ENCODE peak calls at places on chromosomes 2 and 18, in ten cellular contexts. J, Z, D, N, V, E, G, L, H and F are unnamed samples.

GRCh38 chr2:10580991-10581390 is 108.8 kb downstream of the NOL10 start:
- DNase-seq in D (no peak), J (no peak), G (no peak), H (no peak), V (no peak), N (no peak), L (no peak), E (no peak), Z (no peak), F (no peak)

GRCh38 chr2:181585732-181586131 is 71.2 kb downstream of the CERKL start:
- DNase-seq in L (no peak), D (no peak), Z (no peak), H (no peak), J (no peak), N (no peak), E (no peak), V (no peak), G (no peak), F (no peak)

GRCh38 chr18:75727479-75727878 is 300.0 kb upstream of the SMIM21 start:
- DNase-seq in J (no peak), N (peak), V (peak), Z (no peak), D (peak), H (peak), G (peak), E (peak), L (no peak), F (peak)

GRCh38 chr18:48027401-48027931 is 97.0 kb upstream of the SMAD2 start:
- DNase-seq in L (no peak), J (no peak), V (no peak), Z (no peak), E (peak), H (no peak), N (no peak), D (no peak), G (no peak), F (no peak)

GRCh38 chr18:59054892-59055291 is 84.8 kb upstream of the SEC11C start:
- DNase-seq in L (no peak), D (no peak), V (no peak), J (no peak), H (no peak), Z (no peak), E (peak), G (no peak), N (no peak), F (no peak)

GRCh38 chr2:17959356-17959755 is 80.9 kb downstream of the KCNS3 start:
- DNase-seq in J (no peak), L (no peak), Z (no peak), D (no peak), N (no peak), G (no peak), H (no peak), E (no peak), V (no peak), F (no peak)

GRCh38 chr2:46683541-46683940 is 204.2 kb downstream of the TMEM247 start:
- DNase-seq in H (no peak), E (no peak), Z (no peak), N (no peak), G (no peak), D (no peak), J (no peak), L (no peak), V (no peak), F (no peak)

GRCh38 chr18:37535968-37536367 is 29.6 kb downstream of the CELF4 start:
- DNase-seq in L (no peak), E (peak), H (no peak), J (no peak), G (no peak), Z (no peak), V (no peak), D (no peak), N (no peak), F (no peak)

GRCh38 chr2:53450885-53451284 is 316.7 kb upstream of the CHAC2 start:
- DNase-seq in J (no peak), N (no peak), E (no peak), G (no peak), D (no peak), H (no peak), L (no peak), Z (no peak), V (no peak), F (no peak)

GRCh38 chr18:80253871-80254492 is 6.7 kb upstream of the PARD6G start:
- DNase-seq in J (no peak), N (peak), Z (no peak), E (no peak), L (peak), V (no peak), D (peak), G (no peak), H (no peak), F (no peak)

GRCh38 chr2:135617501-135618015 is 86.3 kb downstream of the R3HDM1 start:
- DNase-seq in E (no peak), H (no peak), D (no peak), Z (no peak), N (no peak), V (no peak), L (no peak), J (no peak), G (peak), F (no peak)

GRCh38 chr18:76428396-76429261 is 66.4 kb downstream of the ZNF516 start:
- DNase-seq in Z (no peak), L (no peak), D (no peak), J (peak), N (no peak), V (no peak), E (no peak), H (no peak), G (peak), F (peak)

GRCh38 chr2:37698931-37699481 is 27.6 kb upstream of the CDC42EP3 start:
- DNase-seq in G (peak), V (peak), J (no peak), E (no peak), Z (no peak), D (no peak), H (no peak), N (no peak), L (no peak), F (peak)

GRCh38 chr18:2758309-2758708 is 88.5 kb upstream of the EMILIN2 start:
- DNase-seq in N (no peak), H (no peak), J (no peak), G (no peak), Z (no peak), V (no peak), L (no peak), E (no peak), D (no peak), F (no peak)

GRCh38 chr2:172889767-172890430 is 154.3 kb downstream of the RAPGEF4 start:
- DNase-seq in E (no peak), H (no peak), N (no peak), D (no peak), L (no peak), Z (no peak), V (no peak), J (no peak), G (no peak), F (no peak)

GRCh38 chr2:71720283-71720560 is 266.9 kb downstream of the DYSF start:
- DNase-seq in H (no peak), N (no peak), L (no peak), E (no peak), G (peak), J (no peak), Z (no peak), V (no peak), D (no peak), F (no peak)

GRCh38 chr2:127082974-127083373 is 24.0 kb downstream of the BIN1 start:
- DNase-seq in N (no peak), V (no peak), D (no peak), J (no peak), G (no peak), L (no peak), E (peak), Z (no peak), H (no peak), F (peak)

GRCh38 chr2:43408784-43409160 is 182.4 kb upstream of the ZFP36L2 start:
- DNase-seq in J (no peak), V (no peak), N (no peak), D (no peak), Z (no peak), G (no peak), E (no peak), L (no peak), H (no peak), F (no peak)

GRCh38 chr2:61950133-61950560 is 44.7 kb downstream of the COMMD1 start:
- DNase-seq in E (no peak), N (no peak), V (no peak), D (no peak), J (no peak), L (no peak), Z (no peak), G (no peak), H (no peak), F (peak)

GRCh38 chr2:199228887-199229819 is 228.6 kb downstream of the SATB2 start:
- DNase-seq in L (peak), N (no peak), V (peak), E (peak), J (no peak), H (no peak), D (peak), Z (no peak), G (peak), F (peak)

GRCh38 chr2:12982149-12982584 is 265.4 kb downstream of the TRIB2 start:
- DNase-seq in L (no peak), D (no peak), N (no peak), J (no peak), V (no peak), H (no peak), E (peak), G (peak), Z (no peak), F (peak)

GRCh38 chr2:167293172-167293781 is 405.0 kb downstream of the XIRP2 start:
- DNase-seq in D (peak), J (no peak), H (no peak), E (peak), Z (no peak), V (peak), N (no peak), G (peak), L (no peak), F (peak)

GRCh38 chr2:71711470-71711857 is 258.1 kb downstream of the DYSF start:
- DNase-seq in Z (no peak), H (no peak), D (no peak), E (peak), G (peak), L (peak), N (no peak), J (no peak), V (no peak), F (peak)

GRCh38 chr2:8009010-8009597 is 672.8 kb upstream of the ID2 start:
- DNase-seq in Z (no peak), L (no peak), H (no peak), N (no peak), J (no peak), D (no peak), E (peak), V (no peak), G (peak), F (no peak)

GRCh38 chr18:61894751-61895524 is 2.1 kb upstream of the RNF152 start:
- DNase-seq in G (peak), J (peak), V (no peak), E (no peak), H (no peak), Z (no peak), N (no peak), D (no peak), L (no peak), F (no peak)

GRCh38 chr2:217035967-217036366 is 176.1 kb upstream of the TNP1 start:
- DNase-seq in H (no peak), J (peak), V (no peak), N (no peak), G (no peak), E (peak), L (no peak), D (no peak), Z (no peak), F (no peak)

GRCh38 chr2:48883661-48884060 is 128.1 kb upstream of the LHCGR start:
- DNase-seq in N (no peak), H (no peak), Z (no peak), E (no peak), L (no peak), D (no peak), J (no peak), V (no peak), G (peak), F (no peak)

GRCh38 chr18:63065172-63065571 is 254.4 kb downstream of the BCL2 start:
- DNase-seq in H (no peak), Z (no peak), D (no peak), N (no peak), E (no peak), G (no peak), V (no peak), L (no peak), J (no peak), F (no peak)

GRCh38 chr2:131413148-131413747 is 49.3 kb upstream of the RAB6D start:
- DNase-seq in L (peak), G (peak), N (no peak), V (peak), J (peak), E (peak), Z (no peak), H (no peak), D (peak), F (peak)

GRCh38 chr2:138103156-138103555 is 138.9 kb downstream of the HNMT start:
- DNase-seq in V (no peak), E (no peak), L (no peak), N (no peak), G (no peak), D (no peak), Z (no peak), J (no peak), H (no peak), F (no peak)

GRCh38 chr18:56559044-56559443 is 79.3 kb downstream of the TXNL1 start:
- DNase-seq in H (no peak), L (no peak), Z (no peak), V (no peak), N (no peak), J (no peak), E (no peak), D (no peak), G (no peak), F (no peak)

GRCh38 chr18:3152294-3152693 is 67.5 kb downstream of the MYOM1 start:
- DNase-seq in J (no peak), D (no peak), G (no peak), Z (no peak), E (no peak), N (no peak), H (no peak), V (no peak), L (no peak), F (no peak)

GRCh38 chr18:21865043-21865442 is 124.5 kb downstream of the MIB1 start:
- DNase-seq in N (no peak), D (no peak), G (peak), J (no peak), V (no peak), E (no peak), Z (no peak), H (no peak), L (no peak), F (peak)

GRCh38 chr2:216012133-216012829 is 1.1 kb downstream of the MREG start:
- DNase-seq in V (peak), D (no peak), L (no peak), G (peak), Z (no peak), J (no peak), N (no peak), H (no peak), E (no peak), F (peak)

GRCh38 chr2:97765933-97766332 is 52.6 kb downstream of the ZAP70 start:
- DNase-seq in Z (no peak), J (no peak), N (no peak), G (no peak), E (no peak), H (no peak), V (no peak), L (no peak), D (no peak), F (no peak)

GRCh38 chr2:47221956-47222355 is 66.8 kb upstream of the STPG4 start:
- DNase-seq in E (peak), N (no peak), G (peak), D (no peak), H (no peak), V (no peak), Z (no peak), J (peak), L (no peak), F (peak)

GRCh38 chr2:157325786-157326185 is at the start of gene ERMN:
- DNase-seq in D (no peak), G (no peak), H (peak), E (no peak), N (no peak), Z (no peak), L (no peak), V (no peak), J (no peak), F (no peak)

GRCh38 chr2:232415138-232415690 is 8.6 kb downstream of the ALPG start:
- DNase-seq in V (no peak), G (no peak), L (no peak), J (no peak), Z (no peak), N (no peak), D (no peak), H (no peak), E (no peak), F (no peak)